ENCODE peak calls at places on chromosome 2, in six cellular contexts. V, D, G, Z, K and R are unnamed samples.

GRCh38 chr2:116804901-116805300 is 1009.6 kb upstream of the DDX18 start:
- DNase-seq in V (no peak), D (no peak), G (no peak), Z (no peak), K (no peak), R (no peak)

GRCh38 chr2:121104721-121105141 is 180.3 kb downstream of the TFCP2L1 start:
- DNase-seq in V (no peak), D (no peak), G (no peak), Z (no peak), K (no peak), R (no peak)

GRCh38 chr2:219684721-219685689 is 57.6 kb downstream of the SLC4A3 start:
- DNase-seq in V (peak; percentile 28), D (peak; percentile 32), G (peak; percentile 80), Z (peak; percentile 40), K (peak; percentile 88), R (peak; percentile 73)

GRCh38 chr2:24471662-24472061 is 19.4 kb upstream of the NCOA1 start:
- DNase-seq in V (no peak), D (no peak), G (no peak), Z (no peak), K (peak; percentile 54), R (no peak)

GRCh38 chr2:216327447-216327846 is 44.8 kb downstream of the MARCHF4 start:
- DNase-seq in V (no peak), D (no peak), G (no peak), Z (no peak), K (no peak), R (no peak)

GRCh38 chr2:226063704-226064390 is 664.3 kb downstream of the NYAP2 start:
- DNase-seq in V (no peak), D (no peak), G (no peak), Z (no peak), K (no peak), R (no peak)

GRCh38 chr2:128585706-128586105 is 267.0 kb upstream of the HS6ST1 start:
- DNase-seq in V (no peak), D (no peak), G (no peak), Z (no peak), K (no peak), R (no peak)

GRCh38 chr2:218733615-218734021 is 23.0 kb downstream of the TTLL4 start:
- DNase-seq in V (no peak), D (no peak), G (no peak), Z (no peak), K (no peak), R (no peak)

GRCh38 chr2:235925250-235925919 is 242.8 kb downstream of the GBX2 start:
- DNase-seq in V (no peak), D (no peak), G (no peak), Z (no peak), K (no peak), R (no peak)

GRCh38 chr2:177127821-177128220 is 84.8 kb upstream of the HNRNPA3 start:
- DNase-seq in V (no peak), D (no peak), G (no peak), Z (no peak), K (no peak), R (no peak)

GRCh38 chr2:53584986-53585385 is 182.6 kb upstream of the CHAC2 start:
- DNase-seq in V (no peak), D (no peak), G (no peak), Z (no peak), K (no peak), R (no peak)

GRCh38 chr2:173749315-173749714 is 215.9 kb downstream of the SP3 start:
- DNase-seq in V (no peak), D (no peak), G (no peak), Z (no peak), K (no peak), R (peak; percentile 38)

GRCh38 chr2:80288576-80288975 is 16.0 kb downstream of the LRRTM1 start:
- DNase-seq in V (no peak), D (no peak), G (no peak), Z (no peak), K (no peak), R (no peak)

GRCh38 chr2:112065966-112066365 is 10.9 kb downstream of the TMEM87B start:
- DNase-seq in V (no peak), D (no peak), G (no peak), Z (no peak), K (no peak), R (no peak)

GRCh38 chr2:66822186-66822585 is 387.3 kb downstream of the MEIS1 start:
- DNase-seq in V (no peak), D (no peak), G (no peak), Z (no peak), K (no peak), R (no peak)

GRCh38 chr2:157336137-157336721 is 10.6 kb upstream of the ERMN start:
- DNase-seq in V (no peak), D (peak; percentile 34), G (no peak), Z (no peak), K (peak; percentile 79), R (peak; percentile 59)

GRCh38 chr2:151207100-151207499 is 54.6 kb downstream of the RBM43 start:
- DNase-seq in V (no peak), D (no peak), G (no peak), Z (no peak), K (no peak), R (no peak)

GRCh38 chr2:99425022-99425421 is 64.8 kb downstream of the REV1 start:
- DNase-seq in V (no peak), D (no peak), G (no peak), Z (no peak), K (no peak), R (no peak)

GRCh38 chr2:190367091-190367490 is 23.7 kb downstream of the INPP1 start:
- DNase-seq in V (no peak), D (no peak), G (no peak), Z (no peak), K (no peak), R (no peak)

GRCh38 chr2:38533180-38533579 is 69.5 kb downstream of the HNRNPLL start:
- DNase-seq in V (no peak), D (no peak), G (no peak), Z (no peak), K (peak; percentile 97), R (no peak)

GRCh38 chr2:179447839-179448447 is 183.3 kb upstream of the SESTD1 start:
- DNase-seq in V (no peak), D (no peak), G (no peak), Z (no peak), K (no peak), R (no peak)

GRCh38 chr2:9703085-9703641 is 72.4 kb upstream of the YWHAQ start:
- DNase-seq in V (no peak), D (peak; percentile 75), G (no peak), Z (peak; percentile 78), K (no peak), R (no peak)

GRCh38 chr2:170886391-170886790 is 42.7 kb upstream of the GORASP2 start:
- DNase-seq in V (no peak), D (no peak), G (no peak), Z (no peak), K (no peak), R (no peak)

GRCh38 chr2:124027182-124027581 is 2.1 kb downstream of the CNTNAP5 start:
- DNase-seq in V (no peak), D (no peak), G (no peak), Z (no peak), K (peak; percentile 93), R (peak; percentile 41)

GRCh38 chr2:230012242-230012884 is 56.4 kb downstream of the SLC16A14 start:
- DNase-seq in V (no peak), D (no peak), G (no peak), Z (no peak), K (no peak), R (no peak)

GRCh38 chr2:193824474-193824873 is 1629.7 kb upstream of the TMEFF2 start:
- DNase-seq in V (no peak), D (no peak), G (no peak), Z (no peak), K (no peak), R (no peak)

GRCh38 chr2:23900927-23901322 is 26.0 kb downstream of the ATAD2B start:
- DNase-seq in V (no peak), D (no peak), G (no peak), Z (no peak), K (no peak), R (peak; percentile 16)

GRCh38 chr2:73685770-73686438 is 43.7 kb upstream of the NAT8 start:
- DNase-seq in V (no peak), D (no peak), G (no peak), Z (no peak), K (no peak), R (peak; percentile 30)

GRCh38 chr2:138029238-138029637 is 65.0 kb downstream of the HNMT start:
- DNase-seq in V (no peak), D (no peak), G (no peak), Z (no peak), K (no peak), R (no peak)

GRCh38 chr2:46010925-46011490 is 286.2 kb upstream of the EPAS1 start:
- DNase-seq in V (no peak), D (no peak), G (peak; percentile 15), Z (no peak), K (peak; percentile 67), R (no peak)